ENCODE peak calls at places on chromosomes 4 and X, in four cellular contexts. D, J, O and F are unnamed samples.

GRCh38 chr4:152166567-152166966 is 369.3 kb downstream of the FBXW7 start:
- DNase-seq in D (peak; percentile 56), J (peak; percentile 23), O (no peak), F (no peak)

GRCh38 chrX:68396953-68397352 is 36.3 kb downstream of the OPHN1 start:
- DNase-seq in D (no peak), J (no peak), O (no peak), F (peak; percentile 28)

GRCh38 chr4:75686346-75686745 is 13.1 kb upstream of the G3BP2 start:
- DNase-seq in D (no peak), J (no peak), O (no peak), F (no peak)

GRCh38 chr4:100906973-100907372 is 389.2 kb upstream of the EMCN start:
- DNase-seq in D (no peak), J (no peak), O (no peak), F (no peak)

GRCh38 chrX:153476628-153477027 is 6.3 kb upstream of the HAUS7 start:
- DNase-seq in D (no peak), J (no peak), O (no peak), F (peak; percentile 71)

GRCh38 chr4:91283726-91284125 is 1020.0 kb upstream of the GRID2 start:
- DNase-seq in D (no peak), J (no peak), O (no peak), F (no peak)

GRCh38 chr4:145195167-145195952 is 15.0 kb upstream of the OTUD4 start:
- DNase-seq in D (no peak), J (no peak), O (no peak), F (no peak)

GRCh38 chr4:40255722-40256281 is 59.0 kb downstream of the RHOH start:
- DNase-seq in D (no peak), J (no peak), O (no peak), F (no peak)

GRCh38 chr4:183142566-183143545 is 43.8 kb downstream of the WWC2 start:
- DNase-seq in D (no peak), J (no peak), O (no peak), F (peak; percentile 76)

GRCh38 chr4:40056722-40057539 is at the start of gene N4BP2:
- DNase-seq in D (peak; percentile 77), J (peak; percentile 90), O (peak; percentile 5), F (peak; percentile 93)

GRCh38 chrX:95764972-95765451 is 919.6 kb upstream of the DIAPH2 start:
- DNase-seq in D (no peak), J (no peak), O (no peak), F (peak; percentile 14)

GRCh38 chrX:150569155-150569477 is 695 bp downstream of the MTM1 start:
- DNase-seq in D (no peak), J (no peak), O (no peak), F (no peak)

GRCh38 chr4:110865611-110866254 is 242.9 kb upstream of the PITX2 start:
- DNase-seq in D (no peak), J (no peak), O (no peak), F (no peak)

GRCh38 chr4:187108846-187109245 is 385.2 kb upstream of the FAT1 start:
- DNase-seq in D (no peak), J (no peak), O (no peak), F (no peak)

GRCh38 chrX:123924181-123924580 is 37.3 kb upstream of the STAG2 start:
- DNase-seq in D (peak; percentile 10), J (no peak), O (no peak), F (no peak)

GRCh38 chr4:64784125-64784524 is 374.9 kb upstream of the TECRL start:
- DNase-seq in D (no peak), J (no peak), O (no peak), F (no peak)

GRCh38 chr4:94412019-94413017 is 39.4 kb upstream of the PDLIM5 start:
- DNase-seq in D (no peak), J (peak; percentile 13), O (no peak), F (no peak)

GRCh38 chr4:180407273-180407885 is 1835.8 kb upstream of the TENM3 start:
- DNase-seq in D (no peak), J (no peak), O (no peak), F (no peak)

GRCh38 chr4:144104509-144105130 is 35.9 kb downstream of the GYPA start:
- DNase-seq in D (no peak), J (no peak), O (no peak), F (no peak)

GRCh38 chr4:61760820-61761219 is 560.7 kb downstream of the ADGRL3 start:
- DNase-seq in D (no peak), J (no peak), O (no peak), F (no peak)

GRCh38 chr4:100302061-100303026 is 112.1 kb upstream of the DDIT4L start:
- DNase-seq in D (no peak), J (no peak), O (no peak), F (no peak)

GRCh38 chrX:131704136-131704695 is 160.3 kb downstream of the OR13H1 start:
- DNase-seq in D (peak; percentile 15), J (no peak), O (peak; percentile 87), F (peak; percentile 64)

GRCh38 chrX:131709553-131709952 is 165.7 kb downstream of the OR13H1 start:
- DNase-seq in D (no peak), J (no peak), O (no peak), F (no peak)

GRCh38 chrX:131703646-131704045 is 159.8 kb downstream of the OR13H1 start:
- DNase-seq in D (no peak), J (no peak), O (no peak), F (no peak)
- TF ChIP-seq USF1 in D (no peak), J (no peak), O (no peak), F (no peak)

GRCh38 chr4:142615324-142615665 is 230.8 kb downstream of the INPP4B start:
- DNase-seq in D (no peak), J (no peak), O (no peak), F (no peak)
- TF ChIP-seq USF1 in D (no peak), J (no peak), O (no peak), F (no peak)

GRCh38 chr4:2932951-2933565 is 30.1 kb downstream of the NOP14 start:
- DNase-seq in D (no peak), J (no peak), O (no peak), F (peak; percentile 72)
- TF ChIP-seq USF1 in D (no peak), J (no peak), O (no peak), F (no peak)

GRCh38 chrX:148412006-148412405 is 88.4 kb upstream of the AFF2 start:
- DNase-seq in D (no peak), J (no peak), O (no peak), F (no peak)
- TF ChIP-seq USF1 in D (no peak), J (no peak), O (no peak), F (no peak)

GRCh38 chr4:38145741-38146140 is 185.5 kb downstream of the PTTG2 start:
- DNase-seq in D (no peak), J (no peak), O (no peak), F (no peak)
- TF ChIP-seq USF1 in D (no peak), J (no peak), O (no peak), F (no peak)

DNA sequence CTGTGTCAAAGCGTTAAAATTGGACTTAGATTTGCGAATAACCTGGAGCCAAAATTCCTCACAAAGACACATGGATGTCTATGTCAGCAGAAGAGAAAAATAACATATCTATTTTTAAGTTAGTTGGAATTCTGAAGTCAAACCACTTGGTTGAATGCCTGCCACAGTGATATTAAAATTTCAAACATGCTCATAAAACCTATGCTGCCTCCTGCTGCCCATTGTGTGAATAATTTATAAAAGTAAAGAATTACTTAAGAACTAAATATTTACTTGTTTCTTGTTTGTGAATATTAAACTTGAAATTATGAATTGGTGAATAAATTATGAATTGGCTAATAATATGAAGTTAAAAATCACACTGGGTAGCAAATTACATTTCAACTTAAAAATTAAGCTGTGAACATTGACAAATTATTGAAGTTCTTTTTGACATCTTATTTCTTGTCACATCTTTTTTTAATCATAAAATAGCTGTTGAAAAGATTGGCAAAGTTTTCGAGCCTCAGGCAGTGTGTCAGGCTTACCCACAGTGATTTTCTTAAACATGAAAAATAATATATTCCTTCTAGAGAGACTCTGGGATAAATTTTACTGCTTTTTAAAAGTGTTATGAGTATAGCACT is 35.4 kb downstream of the FABP2 start:
- DNase-seq in D (no peak), J (no peak), O (no peak), F (peak; percentile 32)
- TF ChIP-seq USF1 in D (no peak), J (no peak), O (no peak), F (no peak)